ENCODE peak calls at places on chromosomes 6 and 20, in nine cellular contexts. Y, A, D, R, B, O, Z, X and L are unnamed samples.

GRCh38 chr6:99521557-99522286 is 6.5 kb upstream of the USP45 start:
- DNase-seq in Y (peak; percentile 46), A (peak; percentile 84), D (no peak), R (peak; percentile 42), B (no peak), O (no peak), Z (no peak), X (no peak), L (peak; percentile 39)

GRCh38 chr6:36463686-36464085 is 20.9 kb downstream of the KCTD20 start:
- DNase-seq in Y (no peak), A (peak; percentile 23), D (no peak), R (no peak), B (no peak), O (no peak), Z (no peak), X (no peak), L (no peak)

GRCh38 chr6:8446391-8446790 is 11.0 kb upstream of the SLC35B3 start:
- DNase-seq in Y (no peak), A (no peak), D (no peak), R (no peak), B (no peak), O (no peak), Z (no peak), X (no peak), L (no peak)

GRCh38 chr20:46293084-46293483 is 15.2 kb downstream of the CDH22 start:
- DNase-seq in Y (no peak), A (peak; percentile 76), D (no peak), R (no peak), B (no peak), O (no peak), Z (no peak), X (peak; percentile 31), L (no peak)

GRCh38 chr6:91904586-91904985 is 1317.7 kb upstream of the MAP3K7 start:
- DNase-seq in Y (no peak), A (no peak), D (no peak), R (no peak), B (no peak), O (no peak), Z (no peak), X (no peak), L (no peak)

GRCh38 chr20:61655591-61655990 is 403.5 kb downstream of the CDH4 start:
- DNase-seq in Y (no peak), A (no peak), D (no peak), R (no peak), B (no peak), O (no peak), Z (peak; percentile 58), X (no peak), L (no peak)

GRCh38 chr20:7980332-7981046 is 39.1 kb downstream of the TMX4 start:
- DNase-seq in Y (no peak), A (peak; percentile 77), D (no peak), R (no peak), B (no peak), O (no peak), Z (no peak), X (peak; percentile 70), L (no peak)

GRCh38 chr20:17172826-17173420 is 53.9 kb upstream of the PCSK2 start:
- DNase-seq in Y (no peak), A (no peak), D (no peak), R (no peak), B (no peak), O (no peak), Z (no peak), X (no peak), L (no peak)

GRCh38 chr6:121666809-121667208 is 231.4 kb downstream of the GJA1 start:
- DNase-seq in Y (no peak), A (peak; percentile 78), D (no peak), R (no peak), B (no peak), O (no peak), Z (no peak), X (peak; percentile 6), L (no peak)

GRCh38 chr6:166415306-166415705 is 32.6 kb upstream of the MPC1 start:
- DNase-seq in Y (peak; percentile 3), A (no peak), D (no peak), R (no peak), B (no peak), O (no peak), Z (no peak), X (no peak), L (no peak)

GRCh38 chr6:169895000-169895759 is 143.8 kb downstream of the ERMARD start:
- DNase-seq in Y (no peak), A (no peak), D (no peak), R (no peak), B (no peak), O (no peak), Z (no peak), X (no peak), L (no peak)

GRCh38 chr6:45473121-45473967 is 95.6 kb upstream of the SUPT3H start:
- DNase-seq in Y (no peak), A (no peak), D (no peak), R (no peak), B (no peak), O (no peak), Z (no peak), X (no peak), L (no peak)

GRCh38 chr20:41064377-41064776 is 35.8 kb downstream of the TOP1 start:
- DNase-seq in Y (no peak), A (no peak), D (no peak), R (no peak), B (no peak), O (no peak), Z (no peak), X (no peak), L (no peak)

GRCh38 chr6:125377621-125378020 is 75.9 kb upstream of the HDDC2 start:
- DNase-seq in Y (no peak), A (peak; percentile 84), D (no peak), R (no peak), B (no peak), O (no peak), Z (no peak), X (no peak), L (peak; percentile 18)

GRCh38 chr6:87755697-87756671 is 54.0 kb upstream of the AKIRIN2 start:
- DNase-seq in Y (no peak), A (peak; percentile 61), D (no peak), R (no peak), B (no peak), O (no peak), Z (no peak), X (no peak), L (no peak)

DNA sequence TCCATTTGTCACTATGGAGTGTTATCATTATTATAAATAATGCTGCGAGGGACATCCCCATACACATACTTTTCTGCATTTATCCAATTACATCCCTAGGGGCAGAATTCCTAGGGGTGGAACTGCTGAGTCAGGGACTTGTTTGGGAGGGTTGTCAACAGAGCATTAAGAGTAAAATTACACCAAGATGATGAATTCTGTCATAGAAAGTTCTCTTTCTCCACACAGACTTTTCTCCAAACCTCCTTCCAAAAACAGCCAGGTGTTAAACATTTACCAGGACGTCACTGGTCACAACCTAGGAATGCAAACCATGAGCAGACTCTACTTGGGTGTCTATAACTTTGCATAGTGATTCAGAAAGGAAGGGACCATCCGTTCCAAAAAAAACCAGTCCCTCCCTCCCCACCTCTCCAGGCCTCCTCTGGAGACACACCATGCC is 95.5 kb downstream of the PRND start:
- DNase-seq in Y (no peak), A (no peak), D (no peak), R (no peak), B (no peak), O (no peak), Z (no peak), X (peak; percentile 94), L (no peak)
- TF ChIP-seq CTCF in Y (no peak), A (no peak), D (no peak), R (no peak), B (no peak), O (no peak), Z (no peak), X (peak; percentile 23), L (no peak)

DNA sequence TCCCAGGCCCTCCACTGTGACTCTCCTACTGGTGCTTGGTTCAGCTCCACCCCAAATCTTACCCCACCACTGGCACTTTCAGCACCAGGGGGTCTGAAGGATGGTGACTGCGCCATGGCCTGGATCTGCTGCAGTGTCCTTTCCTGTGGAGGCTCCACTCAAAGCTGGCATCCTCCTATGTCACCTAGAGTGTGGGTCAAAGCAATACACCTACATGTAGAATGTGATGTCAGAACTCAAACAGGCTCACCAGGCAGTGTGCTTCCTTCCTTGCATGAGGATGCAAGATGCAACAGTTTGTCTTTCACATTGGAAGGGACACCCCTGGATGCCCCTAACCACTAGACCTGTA is 32.8 kb upstream of the MICB start:
- DNase-seq in Y (no peak), A (no peak), D (no peak), R (no peak), B (no peak), O (no peak), Z (no peak), X (no peak), L (no peak)
- H3K4me1 ChIP-seq in Y (no peaks in the 10 kb centered on the region), A (no peaks in the 10 kb centered on the region), D (no peaks in the 10 kb centered on the region), R (peaks cover 4% of the 10 kb centered on the region), B (peaks cover 32% of the 10 kb centered on the region), O (no peaks in the 10 kb centered on the region), Z (peaks cover 26% of the 10 kb centered on the region), X (peaks cover 7% of the 10 kb centered on the region), L (no peaks in the 10 kb centered on the region)

GRCh38 chr20:2086177-2086979 is 15.2 kb upstream of the STK35 start:
- DNase-seq in Y (no peak), A (peak; percentile 9), D (no peak), R (no peak), B (no peak), O (no peak), Z (no peak), X (no peak), L (no peak)

GRCh38 chr20:2080532-2081224 is 20.9 kb upstream of the STK35 start:
- DNase-seq in Y (no peak), A (no peak), D (no peak), R (no peak), B (no peak), O (no peak), Z (no peak), X (no peak), L (no peak)

GRCh38 chr20:2088904-2089303 is 12.7 kb upstream of the STK35 start:
- DNase-seq in Y (no peak), A (no peak), D (no peak), R (no peak), B (no peak), O (no peak), Z (no peak), X (no peak), L (no peak)

GRCh38 chr20:2086980-2087377 is 14.6 kb upstream of the STK35 start:
- DNase-seq in Y (no peak), A (no peak), D (no peak), R (no peak), B (no peak), O (no peak), Z (no peak), X (no peak), L (no peak)

DNA sequence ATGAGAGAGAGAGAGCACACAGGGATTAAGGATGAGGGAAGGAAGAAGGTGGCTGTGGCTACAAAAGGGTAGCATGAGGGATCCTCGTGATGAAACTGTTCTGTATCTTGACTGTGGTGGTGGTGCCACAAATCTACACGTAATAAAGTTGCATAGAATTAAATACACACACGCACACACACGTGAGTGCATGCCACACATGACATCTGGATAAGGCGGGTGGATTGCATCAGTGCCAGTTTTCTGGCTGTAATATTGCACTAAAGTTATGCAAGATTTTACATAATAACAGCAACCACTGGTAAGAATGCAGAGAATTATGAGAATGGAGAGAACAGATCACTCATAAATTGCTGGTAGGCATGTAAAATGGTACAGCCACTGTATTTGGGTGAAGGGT is 16.9 kb upstream of the STK35 start:
- DNase-seq in Y (no peak), A (peak; percentile 63), D (no peak), R (no peak), B (no peak), O (no peak), Z (no peak), X (no peak), L (no peak)
- H3K4me3 ChIP-seq in Y (no peak overlapping the region), A (no peak overlapping the region), D (no peak overlapping the region), R (no peak overlapping the region), B (no peak overlapping the region), O (no peak overlapping the region), Z (no peak overlapping the region), X (no peak overlapping the region), L (no peak overlapping the region)

GRCh38 chr20:54229566-54229965 is 21.7 kb downstream of the PFDN4 start:
- DNase-seq in Y (no peak), A (no peak), D (no peak), R (no peak), B (no peak), O (no peak), Z (no peak), X (no peak), L (no peak)
- TF ChIP-seq CTCF in Y (no peak), A (no peak), D (no peak), R (no peak), B (no peak), O (no peak), Z (no peak), X (no peak), L (no peak)